ENCODE peak calls at places on chromosomes 6 and 20, in four cellular contexts. V is HTR-8/SVneo; B is aorta; P is stimulated activated CD4-positive, alpha-beta T cell treated with anti-CD3 and anti-CD28 coated beads, Interleukin-12 subunit alpha, Interleukin-12 subunit beta, amount 100 ng/mL, for 24 hours. G is an unnamed sample.

GRCh38 chr20:19129306-19129705 is 83.1 kb upstream of the SLC24A3 start:
- DNase-seq in V (no peak), B (no peak), P (no peak), G (no peak)

GRCh38 chr6:115753446-115753845 is 307.2 kb downstream of the FRK start:
- DNase-seq in V (no peak), B (no peak), P (no peak), G (no peak)

GRCh38 chr20:48393311-48393685 is 434.5 kb downstream of the PREX1 start:
- DNase-seq in V (no peak), B (no peak), P (no peak), G (no peak)

GRCh38 chr6:4055420-4056041 is 23.4 kb downstream of the FAM217A start:
- DNase-seq in V (peak), B (no peak), P (no peak), G (peak)

GRCh38 chr20:23133560-23133998 is 47.5 kb upstream of the CD93 start:
- DNase-seq in V (no peak), B (no peak), P (no peak), G (no peak)

GRCh38 chr6:72032056-72032455 is 145.7 kb downstream of the RIMS1 start:
- DNase-seq in V (no peak), B (no peak), P (no peak), G (no peak)

GRCh38 chr20:46000571-46001145 is 8.1 kb upstream of the MMP9 start:
- DNase-seq in V (no peak), B (no peak), P (no peak), G (no peak)

GRCh38 chr6:135281227-135281626 is 100.1 kb downstream of the MYB start:
- DNase-seq in V (no peak), B (no peak), P (no peak), G (no peak)

G was measured in SK-MEL-5.